ENCODE peak calls at places on chromosomes 3 and 15, in four cellular contexts. D is dermis blood vessel endothelial cell; A is effector memory CD4-positive, alpha-beta T cell; S is hippocampal formation. J is an unnamed sample.

GRCh38 chr15:56244237-56244810 is 645 bp upstream of the RFX7 start:
- DNase-seq in D (peak; percentile 68), S (peak; percentile 59), A (no peak), J (peak; percentile 9)

GRCh38 chr3:122356402-122356801 is 26.6 kb downstream of the MIX23 start:
- DNase-seq in D (peak; percentile 33), S (no peak), A (peak; percentile 23), J (no peak)

GRCh38 chr15:59892995-59893394 is 111.1 kb upstream of the FOXB1 start:
- DNase-seq in A (no peak), S (no peak), D (peak; percentile 33), J (no peak)

GRCh38 chr15:69930754-69931153 is 167.0 kb downstream of the TLE3 start:
- DNase-seq in A (no peak), D (no peak), S (no peak), J (no peak)

GRCh38 chr15:80639168-80639555 is 55.9 kb upstream of the ABHD17C start:
- DNase-seq in A (no peak), D (no peak), S (no peak), J (no peak)

GRCh38 chr3:146390967-146391366 is 78.4 kb downstream of the PLSCR2 start:
- DNase-seq in A (no peak), S (no peak), D (peak; percentile 28), J (no peak)

GRCh38 chr3:125011941-125012340 is 43.9 kb downstream of the HEG1 start:
- DNase-seq in D (no peak), S (no peak), A (no peak), J (no peak)

GRCh38 chr3:99774467-99774866 is 43.2 kb upstream of the CMSS1 start:
- DNase-seq in A (no peak), D (peak; percentile 22), S (no peak), J (no peak)

GRCh38 chr15:87562203-87562602 is 694.3 kb downstream of the NTRK3 start:
- DNase-seq in D (no peak), A (no peak), S (no peak), J (no peak)

GRCh38 chr15:55737373-55737772 is 5.6 kb downstream of the PRTG start:
- DNase-seq in S (no peak), D (peak; percentile 84), A (no peak), J (no peak)